ENCODE peak calls at places on chromosome 14, in seven cellular contexts. Z is mesenchymal stem cell, V is mesendoderm, I is IMR-90, R is neuronal stem cell, G is trophoblast cell, X is H1. J is an unnamed sample.

GRCh38 chr14:68232643-68233055 is 413.1 kb downstream of the RAD51B start:
- DNase-seq in X (no peak), R (no peak), Z (peak), G (peak), V (no peak), I (peak), J (no peak)

GRCh38 chr14:24887623-24888304 is 162.2 kb downstream of the STXBP6 start:
- DNase-seq in R (no peak), G (no peak), Z (no peak), V (no peak), X (no peak), I (peak), J (no peak)

GRCh38 chr14:83975435-83976222 is 1554.3 kb upstream of the FLRT2 start:
- DNase-seq in R (no peak), G (no peak), Z (peak), V (peak), X (no peak), I (peak), J (peak)

GRCh38 chr14:65072256-65072655 is 30.1 kb downstream of the MAX start:
- DNase-seq in Z (no peak), G (no peak), I (no peak), R (no peak), X (no peak), V (no peak), J (no peak)

GRCh38 chr14:91108941-91109611 is 4.8 kb upstream of the DGLUCY start:
- DNase-seq in V (no peak), I (no peak), R (no peak), X (no peak), G (no peak), Z (no peak), J (no peak)

GRCh38 chr14:97332591-97332984 is 535.4 kb downstream of the VRK1 start:
- DNase-seq in G (no peak), Z (no peak), R (no peak), X (no peak), I (no peak), V (no peak), J (no peak)

GRCh38 chr14:64915797-64916196 is 1.5 kb downstream of the CHURC1 start:
- DNase-seq in G (no peak), I (no peak), V (no peak), Z (no peak), X (no peak), R (no peak), J (no peak)

GRCh38 chr14:104531421-104532190 is 48.0 kb upstream of the C14orf180 start:
- DNase-seq in X (no peak), R (no peak), G (no peak), I (no peak), V (no peak), Z (no peak), J (peak)

GRCh38 chr14:53828820-53829219 is 127.8 kb downstream of the BMP4 start:
- DNase-seq in V (peak), Z (no peak), G (no peak), X (no peak), R (no peak), I (no peak), J (no peak)

GRCh38 chr14:21974741-21975140 is 301.1 kb upstream of the OR4E1 start:
- DNase-seq in V (no peak), Z (no peak), R (no peak), G (no peak), X (no peak), I (no peak), J (no peak)

GRCh38 chr14:103811189-103811588 is 36.2 kb downstream of the PPP1R13B start:
- DNase-seq in X (no peak), I (no peak), R (no peak), Z (no peak), G (no peak), V (no peak), J (no peak)

GRCh38 chr14:50040401-50040775 is 76.0 kb downstream of the VCPKMT start:
- DNase-seq in R (no peak), X (no peak), G (peak), Z (peak), I (peak), V (peak), J (no peak)

GRCh38 chr14:81313775-81314429 is 86.2 kb downstream of the STON2 start:
- DNase-seq in R (no peak), I (no peak), G (no peak), X (no peak), Z (no peak), V (no peak), J (no peak)

GRCh38 chr14:36976571-36977023 is 195.8 kb downstream of the SLC25A21 start:
- DNase-seq in R (no peak), G (no peak), V (peak), X (no peak), Z (peak), I (peak), J (no peak)

GRCh38 chr14:69701857-69702256 is 65.1 kb upstream of the SRSF5 start:
- DNase-seq in I (no peak), X (no peak), R (no peak), G (no peak), V (no peak), Z (no peak), J (no peak)

GRCh38 chr14:21233457-21234076 is 35.7 kb downstream of the HNRNPC start:
- DNase-seq in V (peak), R (no peak), I (no peak), G (no peak), X (no peak), Z (peak), J (no peak)

GRCh38 chr14:20485900-20486299 is 16.7 kb downstream of the PNP start:
- DNase-seq in Z (no peak), I (no peak), G (no peak), R (no peak), V (peak), X (no peak), J (peak)

GRCh38 chr14:20412876-20413784 is at the start of gene TEP1:
- DNase-seq in G (peak), Z (peak), R (peak), I (peak), V (peak), X (peak), J (peak)

GRCh38 chr14:60647837-60648168 is 1.5 kb downstream of the SIX1 start:
- DNase-seq in R (no peak), G (no peak), I (no peak), Z (no peak), X (no peak), V (no peak), J (no peak)

GRCh38 chr14:25056688-25057078 is 6.7 kb upstream of the STXBP6 start:
- DNase-seq in V (no peak), I (peak), G (no peak), Z (no peak), X (no peak), R (no peak), J (no peak)

GRCh38 chr14:77544571-77544970 is 46.0 kb upstream of the ISM2 start:
- DNase-seq in R (no peak), I (no peak), V (peak), Z (no peak), G (peak), X (no peak), J (no peak)

GRCh38 chr14:89221109-89221508 is 195.9 kb downstream of the FOXN3 start:
- DNase-seq in Z (peak), I (peak), G (no peak), R (no peak), V (no peak), X (no peak), J (no peak)

GRCh38 chr14:68211421-68211820 is 391.8 kb downstream of the RAD51B start:
- DNase-seq in I (no peak), G (no peak), R (no peak), X (no peak), Z (peak), V (no peak), J (no peak)

GRCh38 chr14:32017587-32017986 is 59.5 kb upstream of the ARHGAP5 start:
- DNase-seq in R (no peak), I (no peak), X (no peak), G (no peak), Z (no peak), V (no peak), J (no peak)

GRCh38 chr14:59997496-59997895 is 77.6 kb downstream of the LRRC9 start:
- DNase-seq in R (no peak), I (no peak), G (no peak), Z (peak), V (no peak), X (no peak), J (no peak)

GRCh38 chr14:105475916-105476845 is 1.6 kb downstream of the CRIP2 start:
- DNase-seq in X (no peak), Z (peak), V (peak), I (peak), R (no peak), G (no peak), J (peak)

GRCh38 chr14:73754911-73755360 is 40.8 kb upstream of the PNMA1 start:
- DNase-seq in X (no peak), R (no peak), Z (peak), V (no peak), I (peak), G (no peak), J (peak)

GRCh38 chr14:59265808-59266207 is 77.3 kb downstream of the DAAM1 start:
- DNase-seq in X (no peak), R (no peak), Z (no peak), I (no peak), G (no peak), V (no peak), J (no peak)

GRCh38 chr14:69945905-69946304 is 66.7 kb downstream of the SMOC1 start:
- DNase-seq in R (no peak), X (no peak), G (no peak), I (no peak), Z (no peak), V (no peak), J (no peak)

GRCh38 chr14:28264306-28264705 is 502.3 kb upstream of the FOXG1 start:
- DNase-seq in R (no peak), G (no peak), V (no peak), I (no peak), Z (no peak), X (no peak), J (no peak)

GRCh38 chr14:101797785-101798342 is 36.4 kb downstream of the PPP2R5C start:
- DNase-seq in Z (no peak), V (no peak), R (no peak), X (no peak), I (no peak), G (no peak), J (no peak)

GRCh38 chr14:22251090-22251489 is 337.9 kb downstream of the DAD1 start:
- DNase-seq in V (no peak), G (no peak), I (peak), Z (no peak), R (no peak), X (no peak), J (no peak)

GRCh38 chr14:90747909-90748308 is 68.3 kb downstream of the TTC7B start:
- DNase-seq in I (no peak), V (no peak), R (no peak), G (no peak), X (no peak), Z (no peak), J (no peak)

GRCh38 chr14:74203546-74203945 is 35.7 kb upstream of the VSX2 start:
- DNase-seq in Z (no peak), G (no peak), X (no peak), V (no peak), I (no peak), R (peak), J (no peak)

GRCh38 chr14:68598621-68599447 is 194.0 kb downstream of the ZFP36L1 start:
- DNase-seq in R (no peak), V (no peak), G (peak), X (no peak), I (peak), Z (peak), J (no peak)

GRCh38 chr14:69539631-69540410 is 34.9 kb downstream of the CCDC177 start:
- DNase-seq in X (no peak), R (no peak), I (peak), G (peak), Z (peak), V (no peak), J (no peak)

GRCh38 chr14:94427016-94427613 is 25.5 kb downstream of the SERPINA11 start:
- DNase-seq in X (no peak), V (no peak), I (no peak), Z (no peak), R (no peak), G (no peak), J (no peak)
- H2AK5ac ChIP-seq in X (no peak), V (no peak), I (no peak), Z (no peak), R (no peak), G (no peak), J (no peak)

DNA sequence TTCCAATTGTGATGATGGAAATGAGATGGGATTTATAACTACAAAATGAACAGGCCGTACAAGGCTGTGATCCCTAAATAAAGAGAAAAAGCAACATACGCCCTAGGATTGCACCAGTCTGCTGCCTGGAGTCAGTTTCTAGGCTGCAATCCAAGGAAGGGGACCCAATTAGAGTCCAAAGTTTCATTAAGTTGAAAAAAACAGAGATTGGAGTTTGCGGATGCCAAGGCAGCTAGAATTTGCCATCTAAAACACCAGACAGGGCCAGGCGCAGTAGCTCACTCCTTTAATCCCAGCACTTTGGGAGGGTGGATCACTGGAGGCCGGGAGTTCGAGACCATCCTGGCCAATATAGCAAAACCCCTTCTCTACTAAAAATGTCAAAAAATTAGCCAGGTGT is 661.0 kb downstream of the RPS29 start:
- DNase-seq in G (no peak), X (no peak), I (no peak), Z (no peak), V (no peak), R (no peak), J (no peak)
- H2BK5ac ChIP-seq in G (no peak), X (no peak), I (no peak), Z (no peak), V (no peak), R (no peak), J (no peak)

GRCh38 chr14:95695913-95696312 is 9.7 kb downstream of the TCL1B start:
- DNase-seq in Z (no peak), G (no peak), X (no peak), V (no peak), I (no peak), R (no peak), J (no peak)

GRCh38 chr14:95695051-95695450 is 8.8 kb downstream of the TCL1B start:
- DNase-seq in Z (no peak), X (no peak), V (no peak), G (no peak), I (no peak), R (no peak), J (no peak)

GRCh38 chr14:95697764-95698163 is 11.5 kb downstream of the TCL1B start:
- DNase-seq in X (no peak), I (no peak), G (no peak), V (no peak), Z (no peak), R (no peak), J (no peak)

GRCh38 chr14:95698287-95698686 is 12.1 kb downstream of the TCL1B start:
- DNase-seq in X (no peak), Z (no peak), G (no peak), V (no peak), R (no peak), I (no peak), J (no peak)

GRCh38 chr14:95696741-95697140 is 10.5 kb downstream of the TCL1B start:
- DNase-seq in Z (no peak), V (no peak), G (no peak), R (no peak), X (no peak), I (no peak), J (no peak)
- H2AK5ac ChIP-seq in Z (no peak), V (no peak), G (no peak), R (no peak), X (no peak), I (no peak), J (no peak)

GRCh38 chr14:76174982-76175381 is 23.3 kb downstream of the GPATCH2L start:
- DNase-seq in V (no peak), I (no peak), R (no peak), Z (no peak), X (no peak), G (no peak), J (no peak)
- H2BK5ac ChIP-seq in V (no peak), I (no peak), R (no peak), Z (no peak), X (no peak), G (no peak), J (no peak)